ENCODE peak calls at places on chromosomes 5 and 9, in five cellular contexts. C, A, H, E and R are unnamed samples.

GRCh38 chr5:143244000-143244736 is 159.3 kb downstream of the NR3C1 start:
- DNase-seq in A (no peak), E (no peak), H (no peak), C (no peak), R (no peak)

GRCh38 chr9:22141906-22142305 is 132.8 kb upstream of the CDKN2B start:
- DNase-seq in H (no peak), E (no peak), A (no peak), C (no peak), R (no peak)

GRCh38 chr9:122325124-122325523 is 45.7 kb upstream of the PTGS1 start:
- DNase-seq in C (no peak), E (no peak), H (no peak), A (no peak), R (no peak)

GRCh38 chr5:19795218-19795617 is 192.8 kb downstream of the CDH18 start:
- DNase-seq in H (no peak), A (no peak), E (no peak), C (no peak), R (no peak)

GRCh38 chr9:5756633-5757032 is 76.3 kb downstream of the ERMP1 start:
- DNase-seq in E (no peak), A (no peak), C (no peak), H (no peak), R (no peak)

GRCh38 chr9:127773245-127773644 is 5.2 kb downstream of the SH2D3C start:
- DNase-seq in A (no peak), C (no peak), H (no peak), E (no peak), R (no peak)

GRCh38 chr9:108272350-108272899 is 583.4 kb downstream of the ACTL7B start:
- DNase-seq in E (no peak), H (no peak), A (no peak), C (no peak), R (no peak)

GRCh38 chr5:134651531-134651930 is 2.9 kb downstream of the SEC24A start:
- DNase-seq in H (no peak), C (no peak), A (no peak), E (no peak), R (no peak)

GRCh38 chr9:120876842-120877240 is at the start of gene PHF19:
- DNase-seq in H (no peak), A (no peak), C (peak), E (no peak), R (no peak)

GRCh38 chr9:130770679-130771442 is 64.2 kb upstream of the ABL1 start:
- DNase-seq in E (peak), H (no peak), A (no peak), C (no peak), R (no peak)

GRCh38 chr9:108039491-108039890 is 549.9 kb upstream of the KLF4 start:
- DNase-seq in A (no peak), C (no peak), H (no peak), E (no peak), R (no peak)

GRCh38 chr5:15585128-15585527 is 85.1 kb downstream of the FBXL7 start:
- DNase-seq in A (no peak), E (no peak), H (no peak), C (no peak), R (no peak)

GRCh38 chr9:12274577-12274976 is 418.6 kb upstream of the TYRP1 start:
- DNase-seq in H (no peak), C (no peak), E (no peak), A (no peak), R (no peak)

GRCh38 chr9:118529210-118529609 is 825.0 kb downstream of the TLR4 start:
- DNase-seq in E (no peak), A (no peak), C (no peak), H (no peak), R (no peak)

GRCh38 chr9:65444943-65445342 is 159.9 kb upstream of the FOXD4L5 start:
- DNase-seq in E (no peak), A (no peak), H (no peak), C (no peak), R (no peak)

GRCh38 chr5:137660349-137660817 is 75.5 kb downstream of the KLHL3 start:
- DNase-seq in H (peak), E (no peak), C (peak), A (peak), R (peak)

GRCh38 chr5:2909035-2909434 is 157.6 kb upstream of the IRX2 start:
- DNase-seq in C (no peak), A (no peak), E (no peak), H (no peak), R (no peak)

GRCh38 chr9:125612616-125613015 is 94.4 kb downstream of the MAPKAP1 start:
- DNase-seq in C (no peak), A (no peak), H (no peak), E (no peak), R (no peak)

GRCh38 chr5:172707285-172708182 is 63.5 kb downstream of the DUSP1 start:
- DNase-seq in C (peak), A (no peak), E (no peak), H (no peak), R (no peak)

GRCh38 chr9:125484632-125485282 is 222.3 kb downstream of the MAPKAP1 start:
- DNase-seq in C (no peak), E (no peak), H (no peak), A (no peak), R (no peak)

GRCh38 chr9:122394265-122395242 is 23.7 kb downstream of the PTGS1 start:
- DNase-seq in A (no peak), C (no peak), E (no peak), H (no peak), R (no peak)

GRCh38 chr5:50962934-50963646 is 296.7 kb downstream of the PARP8 start:
- DNase-seq in A (peak), E (peak), H (peak), C (peak), R (peak)

GRCh38 chr9:5500441-5501235 is 9.7 kb upstream of the PDCD1LG2 start:
- DNase-seq in A (no peak), H (no peak), E (no peak), C (no peak), R (no peak)

GRCh38 chr9:76180541-76180940 is 213.7 kb downstream of the RFK start:
- DNase-seq in H (no peak), A (no peak), C (no peak), E (no peak), R (no peak)

GRCh38 chr9:125889122-125889523 is 141.9 kb downstream of the PBX3 start:
- DNase-seq in E (no peak), C (peak), A (no peak), H (no peak), R (no peak)

GRCh38 chr5:124725040-124725434 is 21.4 kb downstream of the ZNF608 start:
- DNase-seq in E (no peak), A (no peak), C (peak), H (no peak), R (no peak)

GRCh38 chr5:180070726-180071417 is 687 bp downstream of the RNF130 start:
- DNase-seq in A (no peak), C (peak), H (no peak), E (no peak), R (no peak)

GRCh38 chr9:124259273-124260078 is 1.7 kb downstream of the NEK6 start:
- DNase-seq in C (no peak), H (no peak), A (no peak), E (no peak), R (no peak)

GRCh38 chr5:133962801-133963476 is 5.5 kb downstream of the C5orf15 start:
- DNase-seq in E (no peak), C (no peak), A (no peak), H (no peak), R (no peak)